ENCODE peak calls at places on chromosomes 6 and 20, in nine cellular contexts. K is HepG2, G is heart right ventricle, P is SK-N-SH, E is osteoblast, X is DND-41, B is fibroblast of lung, R is Panc1, C is adipocyte. W is an unnamed sample. For H3K4me1, the result is how much of the 10 kb centered on the place peaks cover.

GRCh38 chr20:37378785-37379598 is 33.1 kb downstream of the SRC start:
- DNase-seq in K (no peak), P (no peak), X (no peak), R (no peak), C (no peak), G (no peak), E (peak), B (peak), W (peak)

GRCh38 chr6:74018825-74019224 is 322.8 kb downstream of the CD109 start:
- DNase-seq in C (no peak), B (no peak), K (no peak), G (no peak), X (no peak), E (no peak), P (no peak), R (no peak), W (no peak)

GRCh38 chr6:4274382-4275082 is 139.2 kb upstream of the ECI2 start:
- DNase-seq in B (peak), K (no peak), C (no peak), R (no peak), P (no peak), E (no peak), X (no peak), G (no peak), W (no peak)

GRCh38 chr20:55650609-55651228 is 354.6 kb downstream of the CBLN4 start:
- DNase-seq in B (no peak), K (no peak), P (no peak), E (no peak), X (no peak), G (no peak), R (no peak), C (no peak), W (no peak)

GRCh38 chr20:434221-434620 is 26.1 kb downstream of the RBCK1 start:
- DNase-seq in E (peak), B (no peak), K (no peak), P (no peak), R (no peak), G (no peak), X (no peak), C (no peak), W (no peak)

GRCh38 chr6:116883005-116883404 is 6.0 kb downstream of the RFX6 start:
- DNase-seq in R (no peak), E (no peak), B (no peak), G (no peak), P (no peak), C (no peak), K (no peak), X (no peak), W (no peak)

GRCh38 chr6:142790257-142790656 is 154.7 kb downstream of the HIVEP2 start:
- DNase-seq in K (peak), G (no peak), R (no peak), P (no peak), B (no peak), X (no peak), E (no peak), C (no peak), W (no peak)

GRCh38 chr6:50361641-50362331 is 312.1 kb upstream of the DEFB112 start:
- DNase-seq in G (no peak), E (no peak), C (no peak), P (no peak), X (no peak), K (no peak), B (no peak), R (no peak), W (no peak)

GRCh38 chr6:156589281-156589680 is 187.9 kb upstream of the ARID1B start:
- DNase-seq in P (no peak), G (no peak), X (no peak), C (peak), B (peak), K (no peak), E (peak), R (no peak), W (no peak)

GRCh38 chr20:53655909-53656652 is 62.4 kb upstream of the ZNF217 start:
- DNase-seq in G (no peak), P (no peak), B (peak), K (no peak), R (no peak), X (no peak), E (no peak), C (peak), W (no peak)

GRCh38 chr6:140156131-140156530 is 781.7 kb upstream of the CITED2 start:
- DNase-seq in P (no peak), C (no peak), X (no peak), K (no peak), R (no peak), E (no peak), G (no peak), B (peak), W (no peak)

GRCh38 chr20:45462711-45463110 is 6.8 kb upstream of the WFDC2 start:
- DNase-seq in B (no peak), C (no peak), X (no peak), G (no peak), P (no peak), E (no peak), K (no peak), R (no peak), W (no peak)

GRCh38 chr6:167817729-167818128 is 9.0 kb upstream of the AFDN start:
- DNase-seq in P (no peak), K (peak), R (no peak), X (no peak), G (no peak), C (no peak), B (no peak), E (no peak), W (no peak)

GRCh38 chr20:14478126-14478525 is 140.7 kb upstream of the FLRT3 start:
- DNase-seq in P (no peak), G (no peak), E (no peak), R (no peak), C (peak), B (no peak), X (no peak), K (no peak), W (no peak)

GRCh38 chr6:13524801-13525508 is 37.6 kb upstream of the GFOD1 start:
- DNase-seq in E (no peak), R (no peak), K (no peak), G (no peak), X (no peak), P (no peak), B (no peak), C (no peak), W (no peak)

GRCh38 chr6:66964216-66964615 is 1257.2 kb upstream of the EYS start:
- DNase-seq in R (no peak), K (no peak), G (no peak), E (no peak), P (no peak), X (no peak), C (no peak), B (no peak), W (no peak)

GRCh38 chr6:16718301-16718700 is 43.0 kb downstream of the ATXN1 start:
- DNase-seq in C (no peak), E (no peak), R (no peak), X (no peak), G (no peak), P (no peak), B (no peak), K (no peak), W (no peak)

GRCh38 chr20:55353206-55353605 is 652.1 kb downstream of the CBLN4 start:
- DNase-seq in K (no peak), C (no peak), E (peak), B (no peak), X (no peak), G (no peak), P (no peak), R (no peak), W (no peak)

GRCh38 chr20:10786678-10787077 is 112.9 kb upstream of the JAG1 start:
- DNase-seq in G (no peak), P (no peak), R (no peak), C (no peak), E (no peak), K (no peak), B (no peak), X (no peak), W (no peak)

GRCh38 chr20:56409521-56409920 is 2.5 kb upstream of the CASS4 start:
- DNase-seq in E (no peak), B (no peak), X (no peak), K (no peak), P (no peak), R (no peak), G (no peak), C (peak), W (no peak)

GRCh38 chr20:20547221-20547875 is 165.1 kb downstream of the RALGAPA2 start:
- DNase-seq in K (peak), R (no peak), G (no peak), X (no peak), B (peak), P (no peak), E (no peak), C (no peak), W (peak)

GRCh38 chr20:59836768-59837167 is 96.7 kb downstream of the SYCP2 start:
- DNase-seq in P (no peak), C (no peak), X (no peak), K (no peak), B (no peak), G (no peak), R (no peak), E (no peak), W (no peak)

GRCh38 chr6:24524801-24525200 is 30.0 kb downstream of the ALDH5A1 start:
- DNase-seq in P (peak), R (peak), G (no peak), C (peak), X (peak), E (peak), B (peak), K (peak), W (peak)

GRCh38 chr6:108690326-108691000 is 129.7 kb downstream of the FOXO3 start:
- DNase-seq in G (no peak), X (no peak), K (no peak), P (no peak), C (no peak), E (no peak), R (no peak), B (peak), W (peak)

GRCh38 chr6:143755301-143755744 is 77.6 kb downstream of the PHACTR2 start:
- DNase-seq in B (peak), C (no peak), K (no peak), P (peak), X (no peak), R (no peak), G (no peak), E (no peak), W (no peak)

GRCh38 chr6:159092631-159093030 is 47.8 kb upstream of the TAGAP start:
- DNase-seq in P (no peak), R (no peak), C (peak), B (no peak), G (no peak), E (no peak), X (no peak), K (no peak), W (no peak)

GRCh38 chr6:113464959-113465358 is 392.2 kb upstream of the MARCKS start:
- DNase-seq in E (no peak), X (no peak), P (no peak), B (peak), K (no peak), R (peak), G (no peak), C (peak), W (no peak)

GRCh38 chr6:19918436-19918835 is 81.3 kb downstream of the ID4 start:
- DNase-seq in X (no peak), B (no peak), C (no peak), P (no peak), G (no peak), K (no peak), E (no peak), R (no peak), W (no peak)

GRCh38 chr6:9554351-9554750 is 860.5 kb downstream of the TFAP2A start:
- DNase-seq in G (no peak), X (no peak), B (no peak), R (no peak), C (no peak), E (no peak), P (no peak), K (no peak), W (no peak)

GRCh38 chr6:77034161-77034560 is 429.1 kb downstream of the HTR1B start:
- DNase-seq in X (no peak), C (peak), E (peak), G (no peak), K (no peak), B (peak), R (no peak), P (no peak), W (no peak)

GRCh38 chr6:119653329-119653728 is 303.8 kb upstream of the MAN1A1 start:
- DNase-seq in B (no peak), C (no peak), P (no peak), G (no peak), X (no peak), E (no peak), K (no peak), R (no peak), W (no peak)

GRCh38 chr6:42278131-42278853 is 60.6 kb upstream of the MRPS10 start:
- DNase-seq in X (peak), B (no peak), C (no peak), G (no peak), R (no peak), P (no peak), E (peak), K (no peak), W (no peak)

GRCh38 chr20:11331096-11331495 is 586.6 kb upstream of the BTBD3 start:
- DNase-seq in G (no peak), R (no peak), K (no peak), E (no peak), C (peak), X (no peak), B (no peak), P (no peak), W (no peak)

GRCh38 chr6:106666290-106667021 is 37.1 kb downstream of the QRSL1 start:
- DNase-seq in C (no peak), G (no peak), E (no peak), K (no peak), X (no peak), P (no peak), B (no peak), R (no peak), W (peak)

GRCh38 chr6:89895273-89895874 is 1.1 kb downstream of the GJA10 start:
- DNase-seq in P (peak), X (peak), R (no peak), C (peak), B (peak), E (peak), K (peak), G (peak), W (peak)

GRCh38 chr6:43308101-43308989 is at the start of gene CRIP3:
- DNase-seq in P (no peak), B (peak), G (peak), R (peak), K (no peak), X (no peak), C (peak), E (peak), W (peak)

GRCh38 chr6:12112540-12113189 is 100.6 kb downstream of the HIVEP1 start:
- DNase-seq in G (no peak), R (no peak), P (peak), C (no peak), X (no peak), K (no peak), E (peak), B (peak), W (no peak)

GRCh38 chr6:121810346-121811032 is 375.0 kb downstream of the GJA1 start:
- DNase-seq in K (no peak), R (no peak), C (no peak), P (no peak), X (no peak), B (no peak), E (no peak), G (no peak), W (no peak)

GRCh38 chr6:106309024-106309423 is 16.5 kb downstream of the ATG5 start:
- DNase-seq in X (no peak), G (no peak), B (peak), E (no peak), P (no peak), C (peak), K (no peak), R (no peak), W (no peak)

DNA sequence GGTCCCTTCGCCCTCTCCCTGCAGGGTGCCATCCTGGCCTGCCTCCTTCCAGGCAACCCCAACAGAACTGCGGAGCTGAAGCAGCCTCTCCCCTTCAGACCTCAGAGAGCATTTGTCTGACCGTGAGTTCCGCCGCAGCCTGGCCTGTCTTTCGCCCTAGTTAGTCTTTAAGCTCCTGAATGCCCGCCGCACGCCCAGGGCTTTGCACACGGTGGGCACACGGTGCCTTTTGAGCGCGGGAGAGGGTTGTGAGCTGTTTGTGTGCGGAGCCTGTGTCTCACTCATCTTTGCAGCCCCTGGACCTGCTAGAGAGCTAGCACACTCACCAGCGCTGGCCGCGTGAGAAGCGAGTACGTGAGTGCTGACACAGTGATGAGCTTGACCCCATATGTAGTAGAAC is 249.0 kb downstream of the FARS2 start:
- DNase-seq in X (no peak), K (no peak), R (no peak), B (no peak), G (no peak), E (no peak), P (no peak), C (no peak), W (no peak)
- H3K4me3 ChIP-seq in X (no peak), K (no peak), R (no peak), B (no peak), G (no peak), E (no peak), P (no peak), C (no peak), W (no peak)

DNA sequence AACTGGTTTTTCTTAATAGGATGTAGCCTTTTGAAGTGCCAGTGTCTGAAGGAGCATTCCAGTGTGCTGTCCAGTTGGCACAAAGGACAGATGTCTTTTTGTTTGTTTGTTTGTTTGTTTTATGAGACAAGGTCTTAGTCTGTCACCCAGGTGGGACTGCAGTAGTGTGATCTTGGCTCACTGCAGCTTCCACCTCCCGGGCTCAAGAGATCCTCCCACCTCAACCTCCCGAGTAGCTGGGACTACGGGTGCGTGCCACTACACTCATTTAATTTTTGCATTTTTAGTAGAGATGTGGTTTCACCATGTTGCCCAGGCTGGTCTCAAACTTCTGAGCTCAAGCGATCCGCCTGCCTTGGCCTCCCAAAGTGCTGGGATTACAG is 27.7 kb downstream of the CDS2 start:
- DNase-seq in P (no peak), X (no peak), R (no peak), K (no peak), G (no peak), B (no peak), C (no peak), E (no peak), W (no peak)
- H3K4me1 ChIP-seq in P (under half), X (under half), R (under half), K (half or more), G (half or more), B (under half), C (under half), E (under half), W (under half)

GRCh38 chr6:123769431-123769830 is 34.2 kb upstream of the NKAIN2 start:
- DNase-seq in B (no peak), P (no peak), X (no peak), R (no peak), E (no peak), K (no peak), G (no peak), C (no peak), W (no peak)
- H3K4me3 ChIP-seq in B (no peak), P (no peak), X (no peak), R (no peak), E (no peak), K (no peak), G (no peak), C (no peak), W (no peak)

GRCh38 chr20:41176711-41177552 is 39.6 kb downstream of the PLCG1 start:
- DNase-seq in G (no peak), C (no peak), X (no peak), B (no peak), K (no peak), P (no peak), E (peak), R (no peak), W (no peak)

GRCh38 chr20:41178904-41179432 is 41.6 kb downstream of the PLCG1 start:
- DNase-seq in B (peak), C (no peak), P (no peak), G (peak), K (no peak), R (no peak), X (no peak), E (no peak), W (no peak)

GRCh38 chr20:41177636-41178035 is 40.3 kb downstream of the PLCG1 start:
- DNase-seq in R (no peak), K (no peak), G (peak), C (peak), X (no peak), P (no peak), B (peak), E (peak), W (no peak)

GRCh38 chr20:41179961-41180360 is 42.6 kb downstream of the PLCG1 start:
- DNase-seq in C (no peak), P (no peak), R (no peak), G (peak), K (no peak), E (no peak), B (no peak), X (no peak), W (no peak)

DNA sequence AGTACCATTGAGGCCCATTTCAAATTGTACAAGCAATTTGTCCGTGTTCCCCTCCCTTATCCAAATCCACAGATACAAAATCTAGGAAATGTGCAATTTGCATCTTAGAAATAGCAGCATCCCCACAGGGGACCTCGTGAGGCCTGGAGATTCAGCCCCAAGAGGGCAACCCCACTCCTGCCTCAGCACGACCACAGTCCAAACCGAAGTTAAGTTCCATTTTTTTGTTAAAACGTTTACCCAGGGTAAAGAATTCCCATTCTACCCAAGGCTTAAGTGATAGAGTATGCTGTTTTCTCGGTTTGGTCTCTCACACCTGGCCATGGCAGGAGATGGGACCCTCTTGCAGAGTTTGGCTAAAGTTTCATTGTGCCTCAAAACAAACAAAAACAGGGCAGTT is 41.2 kb downstream of the PLCG1 start:
- DNase-seq in P (no peak), G (no peak), X (no peak), C (no peak), K (no peak), E (peak), R (no peak), B (no peak), W (no peak)
- H3K4me1 ChIP-seq in P (under half), G (half or more), X (under half), C (under half), K (under half), E (under half), R (under half), B (under half), W (under half)

GRCh38 chr20:31473331-31474096 is 1.4 kb downstream of the DEFB124 start:
- DNase-seq in P (no peak), G (no peak), E (peak), K (no peak), B (no peak), C (peak), R (no peak), X (no peak), W (peak)

GRCh38 chr20:31476313-31476623 is 1.2 kb downstream of the REM1 start:
- DNase-seq in P (no peak), E (no peak), B (no peak), G (no peak), K (no peak), X (no peak), R (no peak), C (no peak), W (no peak)

GRCh38 chr20:31474097-31474436 is 860 bp downstream of the DEFB124 start:
- DNase-seq in R (no peak), E (no peak), X (no peak), K (no peak), P (no peak), B (no peak), G (no peak), C (no peak), W (peak)

GRCh38 chr20:31475472-31476312 is 604 bp downstream of the REM1 start:
- DNase-seq in X (no peak), C (no peak), R (no peak), P (no peak), B (no peak), G (no peak), K (no peak), E (peak), W (no peak)

DNA sequence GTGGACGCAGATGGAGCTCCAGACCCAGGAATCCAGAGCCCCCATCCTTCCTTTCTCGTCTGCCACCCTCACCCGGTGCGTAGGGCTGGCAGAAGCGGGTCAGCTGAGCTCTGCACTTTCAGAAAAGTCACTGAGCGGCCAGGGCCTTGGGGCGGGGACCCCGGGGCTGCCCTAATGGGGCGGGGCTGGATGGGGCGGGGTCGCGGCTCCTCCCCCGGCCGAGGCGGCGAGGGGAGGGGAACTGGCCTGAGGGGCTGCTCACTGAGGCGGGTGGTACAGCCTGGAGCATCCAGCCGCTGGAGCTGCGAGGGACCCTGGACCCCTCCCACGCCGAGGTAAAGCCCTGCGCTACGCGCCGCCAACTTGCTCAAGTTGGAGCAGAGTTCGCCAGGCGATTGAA is at the start of the genes DEFB124 and REM1:
- DNase-seq in C (no peak), R (no peak), K (no peak), P (peak), E (peak), X (no peak), G (peak), B (no peak), W (no peak)
- H3K4me3 ChIP-seq in C (peak), R (peak), K (no peak), P (peak), E (peak), X (no peak), G (peak), B (no peak), W (peak)